ENCODE peak calls at places on chromosome 12, in nine cellular contexts. P is EL; D is type B pancreatic cell; I is BJ; R is sciatic nerve; L is thyroid gland; H is RWPE1; T is H54; O is activated CD4-positive, alpha-beta T cell treated with anti-CD3 and anti-CD28 coated beads for 24 hours. X is an unnamed sample.

GRCh38 chr12:75389061-75389460 is 1.8 kb upstream of the GLIPR1L2 start:
- DNase-seq in O (no peak), P (peak), H (peak), I (no peak), D (no peak), R (no peak), L (no peak), T (peak), X (peak)

GRCh38 chr12:88684610-88685009 is 104.3 kb upstream of the KITLG start:
- DNase-seq in D (no peak), P (no peak), T (no peak), H (no peak), I (no peak), O (no peak), R (no peak), L (no peak), X (no peak)

GRCh38 chr12:5268424-5269210 is 163.3 kb upstream of the NTF3 start:
- DNase-seq in R (no peak), T (no peak), P (no peak), H (no peak), O (no peak), L (no peak), D (no peak), I (no peak), X (no peak)

GRCh38 chr12:124709722-124710656 is 142.6 kb upstream of the NCOR2 start:
- DNase-seq in T (no peak), I (peak), R (no peak), D (no peak), H (no peak), P (peak), L (peak), O (no peak), X (peak)

GRCh38 chr12:20493924-20494323 is 125.6 kb downstream of the PDE3A start:
- DNase-seq in P (peak), I (no peak), R (no peak), O (no peak), T (no peak), H (no peak), L (no peak), D (no peak), X (no peak)

GRCh38 chr12:80019691-80020090 is 79.6 kb upstream of the OTOGL start:
- DNase-seq in I (no peak), H (no peak), O (no peak), L (no peak), D (no peak), R (no peak), P (no peak), T (no peak), X (no peak)

GRCh38 chr12:4145990-4146859 is 127.3 kb upstream of the CCND2 start:
- DNase-seq in O (peak), H (no peak), R (no peak), I (no peak), P (no peak), T (no peak), D (no peak), L (no peak), X (no peak)

GRCh38 chr12:54413284-54414190 is 5.5 kb downstream of the ITGA5 start:
- DNase-seq in H (no peak), D (no peak), I (no peak), T (no peak), L (peak), R (no peak), P (peak), O (peak), X (no peak)

GRCh38 chr12:57734586-57734985 is 4.0 kb downstream of the AGAP2 start:
- DNase-seq in I (no peak), L (no peak), O (no peak), H (no peak), P (peak), D (no peak), T (no peak), R (no peak), X (no peak)

GRCh38 chr12:82952946-82953345 is 266.2 kb downstream of the TMTC2 start:
- DNase-seq in L (no peak), I (no peak), O (no peak), H (no peak), T (no peak), P (no peak), D (no peak), R (no peak), X (no peak)

GRCh38 chr12:5258498-5258897 is 173.4 kb upstream of the NTF3 start:
- DNase-seq in D (no peak), O (no peak), H (no peak), I (peak), T (peak), L (no peak), P (peak), R (no peak), X (peak)

GRCh38 chr12:103530352-103530751 is 34.6 kb upstream of the C12orf42 start:
- DNase-seq in O (no peak), T (no peak), R (no peak), I (no peak), H (no peak), L (no peak), D (no peak), P (no peak), X (no peak)

GRCh38 chr12:92718483-92718985 is 15.7 kb downstream of the PLEKHG7 start:
- DNase-seq in L (no peak), P (no peak), I (no peak), R (no peak), H (no peak), T (no peak), D (no peak), O (no peak), X (no peak)

GRCh38 chr12:130088509-130088908 is 73.8 kb upstream of the FZD10 start:
- DNase-seq in T (no peak), L (no peak), O (no peak), I (no peak), D (no peak), P (no peak), R (no peak), H (no peak), X (no peak)

GRCh38 chr12:12840500-12840899 is 27.4 kb downstream of the DDX47 start:
- DNase-seq in L (no peak), T (no peak), O (no peak), R (no peak), H (no peak), I (no peak), D (no peak), P (no peak), X (no peak)

GRCh38 chr12:88113871-88114270 is 28.0 kb downstream of the CEP290 start:
- DNase-seq in L (no peak), T (no peak), O (no peak), R (no peak), D (no peak), I (no peak), P (peak), H (peak), X (peak)

GRCh38 chr12:124302807-124303578 is 8.1 kb downstream of the RFLNA start:
- DNase-seq in L (no peak), D (no peak), R (no peak), T (no peak), I (no peak), P (no peak), O (no peak), H (no peak), X (no peak)

GRCh38 chr12:105659355-105660075 is 329.0 kb downstream of the C12orf75 start:
- DNase-seq in H (peak), R (no peak), O (no peak), L (no peak), I (no peak), P (no peak), T (no peak), D (no peak), X (no peak)

GRCh38 chr12:97968641-97969171 is 506.1 kb downstream of the RMST start:
- DNase-seq in P (no peak), R (no peak), I (no peak), H (no peak), L (no peak), D (no peak), T (no peak), O (no peak), X (no peak)

GRCh38 chr12:116454950-116455447 is 104.2 kb upstream of the MAP1LC3B2 start:
- DNase-seq in O (no peak), P (peak), D (no peak), H (peak), L (no peak), T (peak), R (no peak), I (peak), X (peak)

GRCh38 chr12:119687344-119687865 is 19.5 kb downstream of the PRKAB1 start:
- DNase-seq in R (no peak), P (no peak), I (no peak), H (no peak), O (no peak), D (no peak), T (no peak), L (no peak), X (no peak)

GRCh38 chr12:92457458-92458195 is 245.2 kb upstream of the PLEKHG7 start:
- DNase-seq in D (no peak), T (no peak), P (no peak), L (no peak), O (no peak), R (no peak), I (no peak), H (no peak), X (no peak)

GRCh38 chr12:98646165-98646764 is 1.2 kb downstream of the APAF1 start:
- DNase-seq in L (no peak), I (no peak), R (no peak), T (no peak), P (peak), H (no peak), D (no peak), O (no peak), X (peak)

GRCh38 chr12:94609917-94610443 is 40.4 kb downstream of the TMCC3 start:
- DNase-seq in I (no peak), H (no peak), O (no peak), P (no peak), D (no peak), L (no peak), R (no peak), T (no peak), X (no peak)

GRCh38 chr12:56636118-56636674 is 6.1 kb upstream of the BAZ2A start:
- DNase-seq in I (peak), L (peak), T (peak), P (peak), R (peak), O (peak), H (peak), D (no peak), X (peak)

GRCh38 chr12:3175238-3175637 is 98.1 kb downstream of the TSPAN9 start:
- DNase-seq in R (no peak), H (no peak), D (no peak), T (no peak), I (no peak), P (no peak), L (no peak), O (no peak), X (no peak)

GRCh38 chr12:6653987-6654386 is 6.8 kb upstream of the ACRBP start:
- DNase-seq in P (no peak), O (no peak), D (no peak), R (no peak), H (no peak), I (no peak), L (no peak), T (no peak), X (no peak)

GRCh38 chr12:128971802-128972201 is 118.5 kb downstream of the GLT1D1 start:
- DNase-seq in O (no peak), L (no peak), H (no peak), R (no peak), I (no peak), T (no peak), P (no peak), D (no peak), X (no peak)

GRCh38 chr12:117143008-117143532 is 43.9 kb upstream of the TESC start:
- DNase-seq in I (no peak), H (peak), R (no peak), O (no peak), D (no peak), L (no peak), T (no peak), P (no peak), X (no peak)

GRCh38 chr12:1907652-1908611 is 10.5 kb downstream of the CACNA2D4 start:
- DNase-seq in O (no peak), R (peak), L (peak), I (no peak), D (peak), H (peak), T (no peak), P (peak), X (peak)

GRCh38 chr12:25284024-25284423 is 33.3 kb upstream of the KRAS start:
- DNase-seq in L (no peak), H (peak), I (no peak), P (no peak), R (no peak), T (no peak), O (no peak), D (no peak), X (no peak)

GRCh38 chr12:58415716-58416115 is 474.3 kb downstream of the ATP23 start:
- DNase-seq in P (no peak), O (no peak), H (no peak), D (no peak), T (no peak), I (no peak), R (no peak), L (no peak), X (no peak)